ENCODE peak calls at places on chromosomes 16 and 17, in nine cellular contexts. K, P, G, S, Y, I, T, C and Z are unnamed samples.

GRCh38 chr16:84277244-84277823 is 17.3 kb upstream of the WFDC1 start:
- DNase-seq in K (peak; percentile 33), P (peak; percentile 47), G (peak; percentile 63), S (peak; percentile 82), Y (peak; percentile 81), I (peak; percentile 82), T (peak; percentile 13), C (peak; percentile 43), Z (no peak)

GRCh38 chr17:28982191-28982793 is 23.5 kb downstream of the SEZ6 start:
- DNase-seq in K (peak; percentile 24), P (no peak), G (no peak), S (no peak), Y (no peak), I (no peak), T (no peak), C (peak; percentile 29), Z (no peak)

GRCh38 chr16:56369202-56369601 is 56.1 kb downstream of the AMFR start:
- DNase-seq in K (no peak), P (no peak), G (no peak), S (no peak), Y (no peak), I (no peak), T (no peak), C (no peak), Z (no peak)

GRCh38 chr16:57151369-57151768 is 34.5 kb downstream of the PSME3IP1 start:
- DNase-seq in K (no peak), P (no peak), G (no peak), S (no peak), Y (no peak), I (no peak), T (no peak), C (no peak), Z (no peak)

GRCh38 chr17:41592601-41593305 is 6.1 kb upstream of the KRT14 start:
- DNase-seq in K (no peak), P (no peak), G (no peak), S (no peak), Y (peak; percentile 32), I (no peak), T (no peak), C (no peak), Z (no peak)

GRCh38 chr16:978403-978802 is 3.2 kb upstream of the SOX8 start:
- DNase-seq in K (no peak), P (no peak), G (no peak), S (no peak), Y (no peak), I (no peak), T (no peak), C (no peak), Z (no peak)

GRCh38 chr17:71071837-71072236 is 902.5 kb downstream of the KCNJ2 start:
- DNase-seq in K (peak; percentile 99), P (peak; percentile 100), G (peak; percentile 95), S (peak; percentile 80), Y (no peak), I (no peak), T (peak; percentile 97), C (no peak), Z (peak; percentile 89)

GRCh38 chr17:75614006-75614405 is 19.2 kb upstream of the SMIM5 start:
- DNase-seq in K (no peak), P (no peak), G (no peak), S (no peak), Y (no peak), I (no peak), T (no peak), C (no peak), Z (no peak)

GRCh38 chr16:13148836-13149235 is 247.4 kb downstream of the SHISA9 start:
- DNase-seq in K (no peak), P (peak; percentile 7), G (peak; percentile 48), S (no peak), Y (no peak), I (no peak), T (no peak), C (no peak), Z (no peak)

GRCh38 chr16:81695431-81695890 is 83.6 kb upstream of the PLCG2 start:
- DNase-seq in K (peak; percentile 4), P (no peak), G (no peak), S (no peak), Y (no peak), I (no peak), T (no peak), C (no peak), Z (no peak)

GRCh38 chr16:11685844-11686618 is 17.8 kb downstream of the SNN start:
- DNase-seq in K (peak; percentile 69), P (no peak), G (no peak), S (no peak), Y (no peak), I (no peak), T (no peak), C (no peak), Z (no peak)

GRCh38 chr17:80856863-80857488 is 134.7 kb upstream of the CHMP6 start:
- DNase-seq in K (peak; percentile 15), P (no peak), G (peak; percentile 11), S (no peak), Y (no peak), I (no peak), T (no peak), C (no peak), Z (no peak)

GRCh38 chr16:67186550-67186950 is 2.8 kb upstream of the MATCAP1 start:
- DNase-seq in K (no peak), P (no peak), G (no peak), S (no peak), Y (no peak), I (no peak), T (no peak), C (no peak), Z (no peak)
- TF ChIP-seq CTCF in K (no peak), P (no peak), G (no peak), S (no peak), Y (no peak), I (no peak), T (no peak), C (no peak), Z (no peak)

GRCh38 chr16:51816929-51817328 is 665.9 kb upstream of the SALL1 start:
- DNase-seq in K (peak; percentile 67), P (peak; percentile 19), G (peak; percentile 8), S (no peak), Y (no peak), I (no peak), T (no peak), C (no peak), Z (no peak)

GRCh38 chr16:51814617-51815016 is 663.5 kb upstream of the SALL1 start:
- DNase-seq in K (no peak), P (no peak), G (no peak), S (no peak), Y (no peak), I (no peak), T (no peak), C (no peak), Z (no peak)

GRCh38 chr16:51812945-51813344 is 661.9 kb upstream of the SALL1 start:
- DNase-seq in K (no peak), P (no peak), G (no peak), S (no peak), Y (no peak), I (no peak), T (no peak), C (no peak), Z (no peak)

GRCh38 chr16:51815527-51815926 is 664.5 kb upstream of the SALL1 start:
- DNase-seq in K (peak; percentile 32), P (no peak), G (no peak), S (no peak), Y (no peak), I (no peak), T (no peak), C (no peak), Z (no peak)

GRCh38 chr16:51813609-51814008 is 662.5 kb upstream of the SALL1 start:
- DNase-seq in K (no peak), P (no peak), G (no peak), S (no peak), Y (no peak), I (no peak), T (no peak), C (no peak), Z (no peak)
- TF ChIP-seq CTCF in K (peak; percentile 23), P (peak; percentile 18), G (no peak), S (no peak), Y (no peak), I (peak; percentile 33), T (no peak), C (no peak), Z (peak; percentile 19)

DNA sequence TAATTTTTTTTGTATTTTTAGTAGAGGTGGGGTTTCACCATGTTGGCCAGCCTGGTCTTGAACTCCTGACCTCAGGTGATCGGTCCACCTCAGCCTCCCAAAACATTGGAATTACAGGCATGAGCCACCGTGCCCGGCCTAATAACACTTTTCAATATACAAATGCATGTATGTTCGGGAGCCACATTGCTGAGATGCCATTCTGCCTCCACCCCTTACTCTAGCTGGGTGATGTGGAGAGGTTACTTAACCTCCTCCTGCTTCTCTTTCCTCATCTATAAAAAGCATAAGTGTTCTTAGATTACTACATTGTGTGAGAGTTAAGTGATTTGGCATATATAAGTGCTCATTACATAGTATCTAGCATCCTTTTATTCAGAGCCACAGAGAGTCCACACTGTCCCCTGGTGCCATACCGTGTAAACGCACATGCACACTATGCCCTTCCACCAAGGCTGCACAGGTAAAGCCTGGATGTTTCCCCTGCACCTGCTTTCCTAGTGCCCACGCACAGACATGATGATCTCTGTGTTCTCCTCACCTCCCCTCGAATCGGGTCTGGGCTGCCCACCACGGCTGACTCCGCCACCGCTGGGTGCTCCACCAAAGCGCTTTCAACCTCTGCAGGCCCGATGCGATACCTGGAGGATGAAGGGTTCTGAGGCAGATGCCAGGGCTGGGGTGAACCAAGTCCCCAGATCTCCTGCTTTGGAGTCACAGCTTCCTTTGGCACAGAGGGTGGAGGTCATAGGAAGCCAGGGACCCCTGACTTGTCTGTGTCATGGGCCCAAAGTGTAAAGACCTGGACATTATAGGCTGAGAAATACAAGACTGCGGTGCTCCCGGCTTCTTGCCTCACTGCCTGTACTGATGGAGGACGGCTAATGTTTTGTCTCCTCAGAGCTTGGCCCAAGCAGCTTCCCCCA is 49.0 kb upstream of the ACSM2B start:
- DNase-seq in K (no peak), P (no peak), G (no peak), S (no peak), Y (no peak), I (no peak), T (no peak), C (no peak), Z (no peak)
- TF ChIP-seq CTCF in K (no peak), P (no peak), G (no peak), S (no peak), Y (peak; percentile 35), I (no peak), T (no peak), C (no peak), Z (no peak)

GRCh38 chr17:48036693-48037035 is 933 bp downstream of the COPZ2 start:
- DNase-seq in K (no peak), P (no peak), G (no peak), S (no peak), Y (no peak), I (no peak), T (no peak), C (no peak), Z (no peak)

GRCh38 chr17:48031966-48032365 is 5.6 kb downstream of the COPZ2 start:
- DNase-seq in K (no peak), P (no peak), G (no peak), S (no peak), Y (no peak), I (no peak), T (no peak), C (no peak), Z (no peak)

GRCh38 chr17:48037924-48038323 is 327 bp upstream of the COPZ2 start:
- DNase-seq in K (no peak), P (no peak), G (no peak), S (no peak), Y (no peak), I (no peak), T (no peak), C (no peak), Z (no peak)

GRCh38 chr17:48038687-48039086 is 1.1 kb upstream of the COPZ2 start:
- DNase-seq in K (no peak), P (no peak), G (no peak), S (no peak), Y (no peak), I (no peak), T (no peak), C (no peak), Z (no peak)

GRCh38 chr17:48037036-48037881 is at the start of gene COPZ2:
- DNase-seq in K (peak; percentile 44), P (peak; percentile 57), G (no peak), S (peak; percentile 64), Y (peak; percentile 87), I (peak; percentile 33), T (no peak), C (peak; percentile 63), Z (no peak)
- TF ChIP-seq CTCF in K (peak; percentile 58), P (peak; percentile 46), G (no peak), S (peak; percentile 54), Y (peak; percentile 66), I (peak; percentile 30), T (peak; percentile 44), C (peak; percentile 22), Z (peak; percentile 57)